ENCODE peak calls at places on chromosomes 16 and 17, in ten cellular contexts. U, S, P, B, D, N, V, I, A and X are unnamed samples.

GRCh38 chr16:1044515-1045362 is 27.8 kb upstream of the SSTR5 start:
- DNase-seq in U (no peak), S (no peak), P (no peak), B (no peak), D (no peak), N (no peak), V (no peak), I (no peak), A (no peak), X (no peak)

GRCh38 chr17:37488009-37488604 is 1.6 kb upstream of the DUSP14 start:
- DNase-seq in U (peak; percentile 51), S (peak; percentile 97), P (peak; percentile 72), B (no peak), D (no peak), N (no peak), V (peak; percentile 31), I (no peak), A (no peak), X (no peak)

GRCh38 chr16:65032397-65032796 is 89.5 kb downstream of the CDH11 start:
- DNase-seq in U (no peak), S (peak; percentile 63), P (no peak), B (no peak), D (no peak), N (no peak), V (no peak), I (no peak), A (no peak), X (no peak)

GRCh38 chr16:50466170-50466569 is 82.0 kb upstream of the NKD1 start:
- DNase-seq in U (no peak), S (no peak), P (no peak), B (no peak), D (no peak), N (no peak), V (no peak), I (no peak), A (no peak), X (no peak)

GRCh38 chr17:78114831-78115723 is 13.5 kb downstream of the TMC6 start:
- DNase-seq in U (no peak), S (no peak), P (no peak), B (no peak), D (no peak), N (no peak), V (no peak), I (no peak), A (peak; percentile 64), X (no peak)

GRCh38 chr16:88649924-88650748 is 717 bp downstream of the CYBA start:
- DNase-seq in U (peak; percentile 81), S (no peak), P (peak; percentile 64), B (peak; percentile 35), D (peak; percentile 25), N (peak; percentile 30), V (peak; percentile 26), I (no peak), A (peak; percentile 47), X (no peak)

GRCh38 chr17:76378548-76379274 is 5.7 kb upstream of the SPHK1 start:
- DNase-seq in U (peak; percentile 11), S (no peak), P (no peak), B (no peak), D (no peak), N (no peak), V (no peak), I (no peak), A (no peak), X (no peak)

GRCh38 chr17:34443832-34444469 is 80.9 kb upstream of the CCL1 start:
- DNase-seq in U (peak; percentile 56), S (no peak), P (peak; percentile 60), B (peak; percentile 71), D (no peak), N (no peak), V (peak; percentile 66), I (no peak), A (peak; percentile 23), X (no peak)

GRCh38 chr17:49409066-49409465 is 5.6 kb downstream of the PHB1 start:
- DNase-seq in U (no peak), S (no peak), P (no peak), B (no peak), D (no peak), N (no peak), V (no peak), I (no peak), A (no peak), X (no peak)

GRCh38 chr17:28747801-28748750 is 4.3 kb downstream of the TRAF4 start:
- DNase-seq in U (no peak), S (no peak), P (no peak), B (peak; percentile 36), D (no peak), N (no peak), V (no peak), I (no peak), A (no peak), X (no peak)

GRCh38 chr16:12519986-12520385 is 283.7 kb downstream of the CPPED1 start:
- DNase-seq in U (no peak), S (no peak), P (no peak), B (peak; percentile 46), D (no peak), N (no peak), V (no peak), I (no peak), A (no peak), X (no peak)
- H3K27ac ChIP-seq in U (no peak overlapping the region), S (no peak overlapping the region), P (no peak overlapping the region), B (no peak overlapping the region), D (no peak overlapping the region), N (no peak overlapping the region), V (no peak overlapping the region), I (no peak overlapping the region), A (no peak overlapping the region), X (no peak overlapping the region)

DNA sequence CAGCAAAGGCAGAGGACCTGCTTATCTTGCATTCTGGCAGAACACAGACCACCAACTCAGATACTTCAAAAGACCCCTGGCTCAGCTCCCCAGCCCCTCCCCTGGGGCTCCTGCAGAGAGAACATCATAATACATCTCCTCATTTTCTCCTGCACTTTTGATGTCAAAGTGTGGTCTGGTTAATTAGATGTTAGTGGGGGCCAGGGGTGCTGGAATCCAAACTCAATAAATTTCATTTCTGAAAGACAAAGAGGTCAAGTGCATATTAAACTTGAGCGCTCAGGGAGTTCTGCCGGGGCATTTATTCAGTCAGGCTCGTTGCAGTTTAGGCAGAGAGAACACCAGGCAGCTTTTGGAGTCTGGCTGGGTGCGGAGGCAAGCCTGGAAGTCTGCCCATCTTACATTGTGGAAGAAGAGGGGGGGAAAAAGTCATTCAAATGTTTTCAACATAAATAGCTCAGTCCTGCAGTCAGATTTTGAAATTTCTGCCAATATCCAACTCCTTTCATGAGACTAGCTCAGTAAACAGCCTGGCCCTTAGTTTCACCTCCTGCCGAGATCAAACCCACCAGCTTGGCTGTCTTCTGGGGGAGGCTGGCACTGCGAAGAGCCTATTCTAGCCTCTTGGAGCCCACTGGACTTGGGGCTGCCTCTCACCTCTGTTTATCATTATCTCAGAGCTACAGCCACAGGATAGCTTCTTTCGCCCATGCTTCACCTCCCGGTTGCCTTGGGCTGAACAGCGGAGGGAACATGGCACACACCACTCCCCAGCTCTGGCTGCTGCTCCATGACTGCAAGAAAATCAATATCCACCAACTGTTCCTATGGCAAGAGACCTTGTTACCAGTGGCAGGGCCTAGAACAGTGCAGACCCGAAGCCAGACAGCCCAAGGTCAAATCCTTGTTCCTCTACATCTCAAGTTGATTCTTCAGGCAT is 177.4 kb upstream of the CDH5 start:
- DNase-seq in U (peak; percentile 21), S (peak; percentile 92), P (no peak), B (no peak), D (no peak), N (no peak), V (no peak), I (no peak), A (no peak), X (no peak)
- H3K27ac ChIP-seq in U (no peak overlapping the region), S (peak overlapping the region; percentile 37), P (no peak overlapping the region), B (no peak overlapping the region), D (no peak overlapping the region), N (no peak overlapping the region), V (no peak overlapping the region), I (no peak overlapping the region), A (no peak overlapping the region), X (no peak overlapping the region)

DNA sequence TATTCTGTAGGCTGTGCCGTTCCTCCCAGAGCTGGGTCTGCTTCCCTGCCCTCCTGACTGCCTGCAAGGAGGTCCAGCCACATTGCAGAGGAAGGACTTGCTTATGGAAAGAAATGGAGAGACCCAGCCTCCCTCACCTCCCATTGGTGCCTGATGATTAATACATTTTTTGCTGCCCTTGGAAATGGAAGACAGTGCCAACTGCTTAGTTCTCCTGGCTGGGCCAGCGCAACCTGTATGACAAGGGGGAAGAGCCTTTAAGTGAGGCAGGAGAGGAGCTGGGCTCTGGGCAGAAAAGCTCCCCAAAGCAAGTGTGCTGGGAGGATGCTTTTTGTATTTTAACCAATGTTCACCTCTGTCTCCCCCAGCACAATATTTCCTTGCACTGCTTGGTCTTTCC is 238.5 kb downstream of the SOX9 start:
- DNase-seq in U (no peak), S (no peak), P (no peak), B (no peak), D (no peak), N (no peak), V (no peak), I (no peak), A (no peak), X (no peak)
- H3K27ac ChIP-seq in U (no peak overlapping the region), S (no peak overlapping the region), P (no peak overlapping the region), B (no peak overlapping the region), D (no peak overlapping the region), N (no peak overlapping the region), V (no peak overlapping the region), I (no peak overlapping the region), A (no peak overlapping the region), X (peak overlapping the region; percentile 73)

GRCh38 chr17:70074991-70075390 is at the start of gene KCNJ16:
- DNase-seq in U (no peak), S (no peak), P (no peak), B (no peak), D (no peak), N (no peak), V (no peak), I (no peak), A (no peak), X (no peak)
- H3K27ac ChIP-seq in U (no peak within 1 kb of the TSS), S (no peak within 1 kb of the TSS), P (no peak within 1 kb of the TSS), B (no peak within 1 kb of the TSS), D (no peak within 1 kb of the TSS), N (no peak within 1 kb of the TSS), V (no peak within 1 kb of the TSS), I (no peak within 1 kb of the TSS), A (no peak within 1 kb of the TSS), X (no peak within 1 kb of the TSS)

DNA sequence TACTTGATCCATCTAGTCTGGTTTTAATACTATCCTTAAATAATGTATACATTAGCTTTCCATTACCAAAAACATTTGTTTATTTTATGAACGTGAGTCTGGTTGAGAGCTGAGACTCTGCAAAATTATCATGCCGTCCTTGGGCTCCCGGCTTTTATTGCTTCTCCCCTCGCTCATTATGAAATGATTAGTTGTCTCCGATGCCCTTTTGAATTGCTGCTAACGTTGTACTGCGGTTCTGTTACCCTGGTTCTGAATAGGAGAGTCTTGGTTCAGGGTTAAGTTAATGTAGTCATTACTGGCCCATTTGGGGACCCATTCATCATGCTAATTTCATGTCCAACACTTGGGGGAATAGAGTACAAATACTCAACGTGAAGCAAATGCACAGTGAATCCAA is 12.8 kb downstream of the XYLT1 start:
- DNase-seq in U (no peak), S (no peak), P (no peak), B (no peak), D (no peak), N (no peak), V (no peak), I (no peak), A (no peak), X (no peak)
- H3K27ac ChIP-seq in U (no peak overlapping the region), S (no peak overlapping the region), P (no peak overlapping the region), B (no peak overlapping the region), D (no peak overlapping the region), N (no peak overlapping the region), V (no peak overlapping the region), I (no peak overlapping the region), A (no peak overlapping the region), X (no peak overlapping the region)